ENCODE peak calls at places on chromosomes 16 and 17, in six cellular contexts. U is IMR-90, L is neuronal stem cell, H is H9, M is mesenchymal stem cell, Q is H1. N is an unnamed sample. For H3K4me1, the result is how much of the 10 kb centered on the place peaks cover.

GRCh38 chr17:5780476-5780875 is 196.2 kb upstream of the NLRP1 start:
- DNase-seq in U (peak), L (no peak), H (no peak), M (peak), Q (no peak), N (no peak)

GRCh38 chr17:64707077-64707591 is 45.0 kb upstream of the SMURF2 start:
- DNase-seq in U (peak), L (no peak), H (peak), M (peak), Q (peak), N (peak)

GRCh38 chr16:8712589-8713361 is 38.4 kb downstream of the ABAT start:
- DNase-seq in U (no peak), L (peak), H (peak), M (no peak), Q (no peak), N (peak)

GRCh38 chr16:56589141-56590039 is at the start of gene MT3:
- DNase-seq in U (no peak), L (no peak), H (peak), M (no peak), Q (no peak), N (peak)

GRCh38 chr17:62876664-62877411 is 68.7 kb upstream of the MARCHF10 start:
- DNase-seq in U (peak), L (no peak), H (no peak), M (no peak), Q (no peak), N (no peak)

GRCh38 chr16:78727536-78727935 is 628.1 kb downstream of the WWOX start:
- DNase-seq in U (no peak), L (no peak), H (no peak), M (no peak), Q (no peak), N (peak)

GRCh38 chr16:62014534-62014933 is 21.7 kb downstream of the CDH8 start:
- DNase-seq in U (no peak), L (no peak), H (no peak), M (no peak), Q (no peak), N (no peak)

GRCh38 chr17:17966399-17966798 is 5.8 kb downstream of the TOM1L2 start:
- DNase-seq in U (no peak), L (no peak), H (no peak), M (no peak), Q (no peak), N (no peak)

GRCh38 chr17:31532526-31532925 is 141.1 kb downstream of the RAB11FIP4 start:
- DNase-seq in U (no peak), L (no peak), H (no peak), M (no peak), Q (no peak), N (no peak)

GRCh38 chr17:34254651-34255380 is at the start of gene CCL2:
- DNase-seq in U (peak), L (no peak), H (peak), M (peak), Q (peak), N (peak)

GRCh38 chr16:27253526-27253930 is 15.0 kb downstream of the NSMCE1 start:
- DNase-seq in U (peak), L (no peak), H (no peak), M (peak), Q (no peak), N (no peak)

GRCh38 chr17:52140601-52141000 is 17.9 kb downstream of the CA10 start:
- DNase-seq in U (no peak), L (no peak), H (no peak), M (no peak), Q (no peak), N (no peak)

GRCh38 chr17:7443499-7444485 is 1.1 kb upstream of the CHRNB1 start:
- DNase-seq in U (peak), L (no peak), H (no peak), M (no peak), Q (no peak), N (no peak)

GRCh38 chr16:85879975-85880831 is 18.8 kb upstream of the IRF8 start:
- DNase-seq in U (no peak), L (no peak), H (peak), M (no peak), Q (no peak), N (no peak)

GRCh38 chr17:38729886-38730525 is at the start of gene CISD3:
- DNase-seq in U (peak), L (peak), H (peak), M (peak), Q (no peak), N (peak)

GRCh38 chr17:38729368-38729885 is 714 bp upstream of the CISD3 start:
- DNase-seq in U (no peak), L (no peak), H (no peak), M (no peak), Q (no peak), N (no peak)

GRCh38 chr17:38725066-38725465 is 5.1 kb upstream of the CISD3 start:
- DNase-seq in U (no peak), L (no peak), H (no peak), M (no peak), Q (no peak), N (no peak)

GRCh38 chr17:38728290-38728831 is 1.8 kb upstream of the CISD3 start:
- DNase-seq in U (no peak), L (no peak), H (no peak), M (no peak), Q (no peak), N (no peak)

DNA sequence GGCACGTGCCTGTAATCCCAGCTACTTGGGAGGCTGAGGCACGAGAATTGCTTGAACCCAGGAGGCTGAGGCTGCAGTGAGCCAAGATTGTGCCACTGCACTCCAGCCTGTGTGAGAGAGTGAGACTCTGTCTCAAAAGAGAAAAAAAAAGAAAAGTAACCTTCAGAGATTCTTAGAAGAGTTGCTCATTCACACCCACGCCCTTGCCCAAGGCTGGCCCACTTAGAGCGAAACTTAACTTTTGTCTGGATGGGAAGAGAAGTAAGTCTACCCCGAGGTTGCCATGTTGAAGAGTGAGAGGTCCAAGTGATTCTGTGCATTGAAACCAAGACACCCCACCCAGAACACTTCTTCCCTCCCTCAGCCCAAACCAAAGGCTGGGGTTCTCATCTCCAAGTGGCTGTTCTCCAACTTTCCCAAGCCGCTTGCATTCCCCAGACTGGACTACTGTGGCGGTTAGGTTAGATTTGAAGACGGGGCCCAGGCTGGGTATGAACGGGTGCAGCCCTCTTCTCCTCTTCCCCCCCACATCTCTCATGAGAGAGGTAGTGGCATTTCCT is 2.4 kb upstream of the CISD3 start:
- DNase-seq in U (no peak), L (no peak), H (no peak), M (no peak), Q (no peak), N (no peak)
- H3K4me1 ChIP-seq in U (under half), L (under half), H (under half), M (under half), Q (under half), N (under half)

DNA sequence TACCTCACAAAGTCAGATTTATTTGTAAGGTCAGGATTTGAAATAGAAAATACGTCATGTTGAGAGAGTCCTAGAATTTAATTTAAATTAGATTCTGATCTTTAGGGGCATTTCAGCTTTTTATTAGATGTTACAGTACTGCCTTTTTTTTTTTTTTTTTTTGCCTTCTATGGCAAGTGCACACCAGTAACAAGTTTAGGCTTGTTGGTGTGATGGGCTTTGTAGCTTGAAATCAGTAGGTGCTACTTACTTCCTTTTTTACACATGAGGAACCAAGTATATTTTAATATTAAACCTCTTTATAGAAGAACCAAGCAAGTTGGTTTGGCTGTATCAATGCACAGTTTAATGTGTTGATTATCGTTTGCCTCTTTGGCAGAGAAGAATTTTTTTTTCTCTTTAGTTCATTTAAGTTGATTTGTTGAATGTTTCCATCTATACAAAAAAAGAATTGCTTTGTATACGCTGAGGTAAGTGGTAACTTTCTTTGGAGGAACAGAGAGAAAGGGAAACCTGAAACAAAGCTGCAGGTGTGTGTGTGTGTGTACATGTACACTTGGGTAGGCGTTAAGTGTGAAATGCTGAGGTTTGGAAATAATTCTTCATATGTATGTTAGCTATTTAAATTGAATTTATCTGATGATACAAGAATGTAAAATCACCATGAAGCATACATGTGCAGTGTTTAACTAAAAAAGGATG is 15.7 kb downstream of the RBL2 start:
- DNase-seq in U (no peak), L (no peak), H (no peak), M (no peak), Q (no peak), N (no peak)
- H2BK15ac ChIP-seq in U (no peak), L (no peak), H (no peak), M (no peak), Q (no peak), N (no peak)

GRCh38 chr16:81457326-81458133 is 12.9 kb downstream of the CMIP start:
- DNase-seq in U (peak), L (no peak), H (no peak), M (peak), Q (no peak), N (peak)

GRCh38 chr16:81456523-81457325 is 12.1 kb downstream of the CMIP start:
- DNase-seq in U (no peak), L (no peak), H (no peak), M (no peak), Q (no peak), N (no peak)

GRCh38 chr16:81460075-81460474 is 15.5 kb downstream of the CMIP start:
- DNase-seq in U (no peak), L (no peak), H (no peak), M (no peak), Q (no peak), N (no peak)

GRCh38 chr16:81458827-81459598 is 14.4 kb downstream of the CMIP start:
- DNase-seq in U (no peak), L (no peak), H (no peak), M (no peak), Q (no peak), N (no peak)

DNA sequence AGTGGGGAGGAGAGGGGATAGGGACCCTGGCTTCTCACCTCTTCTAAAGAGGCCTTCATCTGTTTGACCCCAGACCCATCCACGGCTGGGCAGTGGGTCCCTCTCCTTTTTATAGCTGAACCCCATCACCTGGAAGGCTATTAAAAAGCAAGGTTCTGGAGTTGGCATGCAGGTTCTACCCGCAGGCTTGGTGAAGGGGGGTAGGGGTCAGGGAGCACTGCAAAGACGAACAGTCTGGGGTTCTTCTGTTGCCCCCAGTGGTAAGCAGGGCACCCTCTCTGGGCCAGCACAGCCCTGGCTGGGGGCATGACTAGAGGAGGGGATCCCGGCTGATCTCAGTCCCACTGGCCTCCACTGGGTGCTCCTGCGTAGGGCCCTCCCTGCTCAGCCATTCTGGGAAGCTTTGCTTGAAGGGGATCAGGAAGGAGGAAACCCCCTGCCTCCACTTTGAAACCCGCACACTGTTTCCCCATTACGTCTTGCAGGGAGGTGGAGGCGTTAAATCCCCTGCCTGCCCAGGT is 13.6 kb downstream of the CMIP start:
- DNase-seq in U (no peak), L (no peak), H (no peak), M (no peak), Q (no peak), N (no peak)
- H3K18ac ChIP-seq in U (peak), L (no peak), H (no peak), M (peak), Q (no peak), N (peak)

GRCh38 chr17:82966415-82966814 is 113.0 kb upstream of the METRNL start:
- DNase-seq in U (no peak), L (no peak), H (peak), M (no peak), Q (no peak), N (no peak)
- H3K4me1 ChIP-seq in U (under half), L (under half), H (under half), M (under half), Q (under half), N (under half)

GRCh38 chr16:14205666-14206065 is 134.5 kb downstream of the MRTFB start:
- DNase-seq in U (peak), L (no peak), H (no peak), M (peak), Q (no peak), N (no peak)
- H2BK15ac ChIP-seq in U (no peak), L (no peak), H (no peak), M (no peak), Q (no peak), N (no peak)

N was measured in mesendoderm.